ENCODE peak calls at places on chromosomes 2 and 18, in ten cellular contexts. One of them, this sample, is unnamed.

GRCh38 chr2:178263159-178263860 is 69.0 kb downstream of the OSBPL6 start:
- DNase-seq in astrocyte of the spinal cord: no peak
- DNase-seq in astrocyte of the cerebellum: no peak
- DNase-seq in AG09309: no peak
- DNase-seq in heart right ventricle: no peak
- DNase-seq in AG10803: no peak
- DNase-seq in AG04450: no peak
- DNase-seq in pancreas: no peak
- DNase-seq in GM12865: peak; percentile 57
- DNase-seq in OCI-LY7: no peak
- DNase-seq in this sample: no peak

GRCh38 chr2:160465406-160465805 is 28.2 kb downstream of the RBMS1 start:
- DNase-seq in astrocyte of the spinal cord: no peak
- DNase-seq in astrocyte of the cerebellum: no peak
- DNase-seq in AG09309: no peak
- DNase-seq in heart right ventricle: no peak
- DNase-seq in AG10803: no peak
- DNase-seq in AG04450: no peak
- DNase-seq in pancreas: no peak
- DNase-seq in GM12865: no peak
- DNase-seq in OCI-LY7: no peak
- DNase-seq in this sample: no peak

GRCh38 chr18:5941869-5942268 is 46.5 kb upstream of the TMEM200C start:
- DNase-seq in astrocyte of the spinal cord: no peak
- DNase-seq in astrocyte of the cerebellum: no peak
- DNase-seq in AG09309: no peak
- DNase-seq in heart right ventricle: no peak
- DNase-seq in AG10803: no peak
- DNase-seq in AG04450: no peak
- DNase-seq in pancreas: no peak
- DNase-seq in GM12865: no peak
- DNase-seq in OCI-LY7: no peak
- DNase-seq in this sample: no peak

GRCh38 chr2:207765960-207766582 is 3.6 kb downstream of the FZD5 start:
- DNase-seq in astrocyte of the spinal cord: no peak
- DNase-seq in astrocyte of the cerebellum: no peak
- DNase-seq in AG09309: no peak
- DNase-seq in heart right ventricle: no peak
- DNase-seq in AG10803: no peak
- DNase-seq in AG04450: no peak
- DNase-seq in pancreas: no peak
- DNase-seq in GM12865: no peak
- DNase-seq in OCI-LY7: no peak
- DNase-seq in this sample: no peak

GRCh38 chr2:125543968-125544514 is 1111.9 kb upstream of the GYPC start:
- DNase-seq in astrocyte of the spinal cord: no peak
- DNase-seq in astrocyte of the cerebellum: no peak
- DNase-seq in AG09309: no peak
- DNase-seq in heart right ventricle: no peak
- DNase-seq in AG10803: no peak
- DNase-seq in AG04450: no peak
- DNase-seq in pancreas: no peak
- DNase-seq in GM12865: no peak
- DNase-seq in OCI-LY7: no peak
- DNase-seq in this sample: no peak

GRCh38 chr2:56450772-56451171 is 267.0 kb downstream of the CCDC85A start:
- DNase-seq in astrocyte of the spinal cord: no peak
- DNase-seq in astrocyte of the cerebellum: no peak
- DNase-seq in AG09309: no peak
- DNase-seq in heart right ventricle: no peak
- DNase-seq in AG10803: no peak
- DNase-seq in AG04450: no peak
- DNase-seq in pancreas: no peak
- DNase-seq in GM12865: no peak
- DNase-seq in OCI-LY7: no peak
- DNase-seq in this sample: no peak

GRCh38 chr18:41645600-41646360 is 309.3 kb upstream of the PIK3C3 start:
- DNase-seq in astrocyte of the spinal cord: no peak
- DNase-seq in astrocyte of the cerebellum: no peak
- DNase-seq in AG09309: no peak
- DNase-seq in heart right ventricle: no peak
- DNase-seq in AG10803: no peak
- DNase-seq in AG04450: no peak
- DNase-seq in pancreas: no peak
- DNase-seq in GM12865: no peak
- DNase-seq in OCI-LY7: no peak
- DNase-seq in this sample: no peak

GRCh38 chr2:180048256-180048655 is 41.2 kb upstream of the CWC22 start:
- DNase-seq in astrocyte of the spinal cord: peak; percentile 49
- DNase-seq in astrocyte of the cerebellum: no peak
- DNase-seq in AG09309: no peak
- DNase-seq in heart right ventricle: no peak
- DNase-seq in AG10803: no peak
- DNase-seq in AG04450: no peak
- DNase-seq in pancreas: no peak
- DNase-seq in GM12865: no peak
- DNase-seq in OCI-LY7: no peak
- DNase-seq in this sample: no peak

GRCh38 chr2:113281920-113282746 is 3.4 kb upstream of the PAX8 start:
- DNase-seq in astrocyte of the spinal cord: peak; percentile 76
- DNase-seq in astrocyte of the cerebellum: peak; percentile 92
- DNase-seq in AG09309: no peak
- DNase-seq in heart right ventricle: no peak
- DNase-seq in AG10803: peak; percentile 49
- DNase-seq in AG04450: no peak
- DNase-seq in pancreas: no peak
- DNase-seq in GM12865: no peak
- DNase-seq in OCI-LY7: no peak
- DNase-seq in this sample: no peak

GRCh38 chr2:111665011-111665410 is 219.0 kb downstream of the ANAPC1 start:
- DNase-seq in astrocyte of the spinal cord: no peak
- DNase-seq in astrocyte of the cerebellum: no peak
- DNase-seq in AG09309: no peak
- DNase-seq in heart right ventricle: no peak
- DNase-seq in AG10803: no peak
- DNase-seq in AG04450: no peak
- DNase-seq in pancreas: no peak
- DNase-seq in GM12865: no peak
- DNase-seq in OCI-LY7: no peak
- DNase-seq in this sample: no peak

GRCh38 chr2:111662771-111663470 is 221.1 kb downstream of the ANAPC1 start:
- DNase-seq in astrocyte of the spinal cord: peak; percentile 54
- DNase-seq in astrocyte of the cerebellum: no peak
- DNase-seq in AG09309: no peak
- DNase-seq in heart right ventricle: no peak
- DNase-seq in AG10803: no peak
- DNase-seq in AG04450: no peak
- DNase-seq in pancreas: no peak
- DNase-seq in GM12865: peak; percentile 73
- DNase-seq in OCI-LY7: no peak
- DNase-seq in this sample: no peak

GRCh38 chr2:111664451-111664850 is 219.5 kb downstream of the ANAPC1 start:
- DNase-seq in astrocyte of the spinal cord: no peak
- DNase-seq in astrocyte of the cerebellum: no peak
- DNase-seq in AG09309: no peak
- DNase-seq in heart right ventricle: no peak
- DNase-seq in AG10803: no peak
- DNase-seq in AG04450: no peak
- DNase-seq in pancreas: no peak
- DNase-seq in GM12865: no peak
- DNase-seq in OCI-LY7: no peak
- DNase-seq in this sample: no peak

GRCh38 chr2:111662039-111662740 is 221.8 kb downstream of the ANAPC1 start:
- DNase-seq in astrocyte of the spinal cord: peak; percentile 61
- DNase-seq in astrocyte of the cerebellum: no peak
- DNase-seq in AG09309: peak; percentile 29
- DNase-seq in heart right ventricle: no peak
- DNase-seq in AG10803: peak; percentile 80
- DNase-seq in AG04450: no peak
- DNase-seq in pancreas: no peak
- DNase-seq in GM12865: no peak
- DNase-seq in OCI-LY7: no peak
- DNase-seq in this sample: no peak

DNA sequence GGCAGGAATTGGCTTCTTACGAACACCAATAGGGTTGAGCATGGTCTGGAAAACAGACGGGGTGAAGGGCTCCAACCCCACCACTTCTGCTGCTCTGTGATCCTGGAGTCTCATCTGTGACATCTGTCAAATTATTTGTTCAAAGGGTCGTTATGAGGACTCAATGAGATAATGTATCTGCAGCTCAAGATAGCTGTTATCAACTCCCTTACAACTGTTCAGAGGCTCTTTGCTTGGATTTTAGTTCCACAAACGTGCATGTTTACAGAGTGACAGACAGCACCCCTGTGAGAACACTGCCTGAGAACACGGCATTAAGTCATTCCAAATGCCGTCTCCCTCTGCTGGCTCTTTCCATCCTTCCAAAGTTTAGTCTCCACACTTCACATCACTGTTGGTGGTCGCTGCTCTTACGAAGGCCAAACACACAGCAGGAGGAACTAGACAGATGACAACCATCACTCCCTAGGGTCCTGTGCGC is 220.5 kb downstream of the ANAPC1 start:
- DNase-seq in astrocyte of the spinal cord: peak; percentile 39
- DNase-seq in astrocyte of the cerebellum: no peak
- DNase-seq in AG09309: no peak
- DNase-seq in heart right ventricle: no peak
- DNase-seq in AG10803: peak; percentile 48
- DNase-seq in AG04450: no peak
- DNase-seq in pancreas: no peak
- DNase-seq in GM12865: no peak
- DNase-seq in OCI-LY7: no peak
- DNase-seq in this sample: no peak
- TF ChIP-seq CTCF in astrocyte of the spinal cord: peak; percentile 32
- TF ChIP-seq CTCF in astrocyte of the cerebellum: peak; percentile 23
- TF ChIP-seq CTCF in AG09309: peak; percentile 7
- TF ChIP-seq CTCF in heart right ventricle: peak; percentile 10
- TF ChIP-seq CTCF in AG10803: peak; percentile 53
- TF ChIP-seq CTCF in AG04450: peak; percentile 51
- TF ChIP-seq CTCF in pancreas: no peak
- TF ChIP-seq CTCF in GM12865: no peak
- TF ChIP-seq CTCF in OCI-LY7: no peak
- TF ChIP-seq CTCF in this sample: no peak

GRCh38 chr2:69620870-69621269 is 22.7 kb downstream of the AAK1 start:
- DNase-seq in astrocyte of the spinal cord: no peak
- DNase-seq in astrocyte of the cerebellum: no peak
- DNase-seq in AG09309: no peak
- DNase-seq in heart right ventricle: no peak
- DNase-seq in AG10803: no peak
- DNase-seq in AG04450: no peak
- DNase-seq in pancreas: no peak
- DNase-seq in GM12865: no peak
- DNase-seq in OCI-LY7: no peak
- DNase-seq in this sample: no peak
- TF ChIP-seq CTCF in astrocyte of the spinal cord: no peak
- TF ChIP-seq CTCF in astrocyte of the cerebellum: no peak
- TF ChIP-seq CTCF in AG09309: no peak
- TF ChIP-seq CTCF in heart right ventricle: no peak
- TF ChIP-seq CTCF in AG10803: no peak
- TF ChIP-seq CTCF in AG04450: no peak
- TF ChIP-seq CTCF in pancreas: no peak
- TF ChIP-seq CTCF in GM12865: no peak
- TF ChIP-seq CTCF in OCI-LY7: no peak
- TF ChIP-seq CTCF in this sample: no peak

GRCh38 chr2:85536479-85536878 is 2.5 kb upstream of the MAT2A start:
- DNase-seq in astrocyte of the spinal cord: peak; percentile 75
- DNase-seq in astrocyte of the cerebellum: no peak
- DNase-seq in AG09309: peak; percentile 67
- DNase-seq in heart right ventricle: no peak
- DNase-seq in AG10803: peak; percentile 71
- DNase-seq in AG04450: no peak
- DNase-seq in pancreas: no peak
- DNase-seq in GM12865: no peak
- DNase-seq in OCI-LY7: no peak
- DNase-seq in this sample: no peak

GRCh38 chr2:85540131-85540587 is 1.2 kb downstream of the MAT2A start:
- DNase-seq in astrocyte of the spinal cord: no peak
- DNase-seq in astrocyte of the cerebellum: no peak
- DNase-seq in AG09309: no peak
- DNase-seq in heart right ventricle: no peak
- DNase-seq in AG10803: peak; percentile 30
- DNase-seq in AG04450: no peak
- DNase-seq in pancreas: no peak
- DNase-seq in GM12865: no peak
- DNase-seq in OCI-LY7: no peak
- DNase-seq in this sample: no peak

GRCh38 chr2:85539361-85540130 is 578 bp downstream of the MAT2A start:
- DNase-seq in astrocyte of the spinal cord: peak; percentile 73
- DNase-seq in astrocyte of the cerebellum: no peak
- DNase-seq in AG09309: no peak
- DNase-seq in heart right ventricle: peak; percentile 81
- DNase-seq in AG10803: peak; percentile 63
- DNase-seq in AG04450: no peak
- DNase-seq in pancreas: peak; percentile 83
- DNase-seq in GM12865: peak; percentile 84
- DNase-seq in OCI-LY7: peak; percentile 75
- DNase-seq in this sample: peak; percentile 61

GRCh38 chr2:85537600-85538506 is 1.1 kb upstream of the MAT2A start:
- DNase-seq in astrocyte of the spinal cord: no peak
- DNase-seq in astrocyte of the cerebellum: no peak
- DNase-seq in AG09309: no peak
- DNase-seq in heart right ventricle: peak; percentile 57
- DNase-seq in AG10803: peak; percentile 36
- DNase-seq in AG04450: no peak
- DNase-seq in pancreas: peak; percentile 76
- DNase-seq in GM12865: peak; percentile 66
- DNase-seq in OCI-LY7: peak; percentile 67
- DNase-seq in this sample: peak; percentile 45

GRCh38 chr2:85538507-85539360 is at the start of gene MAT2A:
- DNase-seq in astrocyte of the spinal cord: peak; percentile 95
- DNase-seq in astrocyte of the cerebellum: peak; percentile 81
- DNase-seq in AG09309: peak; percentile 67
- DNase-seq in heart right ventricle: peak; percentile 96
- DNase-seq in AG10803: peak; percentile 91
- DNase-seq in AG04450: peak; percentile 80
- DNase-seq in pancreas: peak; percentile 98
- DNase-seq in GM12865: peak; percentile 96
- DNase-seq in OCI-LY7: peak; percentile 95
- DNase-seq in this sample: peak; percentile 99
- TF ChIP-seq CTCF in astrocyte of the spinal cord: peak; percentile 80
- TF ChIP-seq CTCF in astrocyte of the cerebellum: peak; percentile 75
- TF ChIP-seq CTCF in AG09309: peak; percentile 75
- TF ChIP-seq CTCF in heart right ventricle: peak; percentile 80
- TF ChIP-seq CTCF in AG10803: peak; percentile 65
- TF ChIP-seq CTCF in AG04450: peak; percentile 80
- TF ChIP-seq CTCF in pancreas: peak; percentile 76
- TF ChIP-seq CTCF in GM12865: peak; percentile 73
- TF ChIP-seq CTCF in OCI-LY7: peak; percentile 78
- TF ChIP-seq CTCF in this sample: peak; percentile 81

DNA sequence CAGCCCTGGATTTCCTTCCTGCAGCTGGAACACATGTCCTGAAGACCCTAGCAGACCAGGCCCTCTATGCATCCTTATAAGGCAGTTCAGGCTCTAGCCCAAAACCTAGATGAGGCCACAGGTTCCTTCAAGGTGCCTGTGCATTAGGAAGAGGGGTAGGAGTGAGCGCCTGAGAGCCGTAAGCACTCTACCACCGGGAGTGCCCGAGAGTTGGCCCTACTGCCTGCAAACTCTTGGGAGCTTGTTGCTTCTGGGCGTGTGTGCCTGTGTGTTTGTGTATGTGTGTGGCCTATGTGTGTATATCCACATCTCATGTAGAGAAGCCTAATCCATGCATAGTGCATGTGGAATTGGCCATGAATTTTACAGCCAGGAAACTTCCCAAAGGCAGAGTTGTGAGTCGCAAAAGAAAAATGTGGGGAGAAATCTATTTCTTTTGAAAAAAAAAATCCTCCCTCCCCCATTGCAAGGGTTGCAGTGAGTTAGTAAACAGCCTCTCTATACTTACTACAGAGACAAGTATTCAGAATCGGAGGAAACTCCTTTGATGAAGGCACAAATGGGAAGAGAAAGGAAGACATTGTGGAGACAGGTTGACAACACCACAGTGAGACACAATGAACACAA is 96.8 kb downstream of the ADD2 start:
- DNase-seq in astrocyte of the spinal cord: peak; percentile 13
- DNase-seq in astrocyte of the cerebellum: no peak
- DNase-seq in AG09309: no peak
- DNase-seq in heart right ventricle: no peak
- DNase-seq in AG10803: peak; percentile 39
- DNase-seq in AG04450: no peak
- DNase-seq in pancreas: no peak
- DNase-seq in GM12865: no peak
- DNase-seq in OCI-LY7: no peak
- DNase-seq in this sample: no peak
- TF ChIP-seq CTCF in astrocyte of the spinal cord: no peak
- TF ChIP-seq CTCF in astrocyte of the cerebellum: no peak
- TF ChIP-seq CTCF in AG09309: no peak
- TF ChIP-seq CTCF in heart right ventricle: no peak
- TF ChIP-seq CTCF in AG10803: no peak
- TF ChIP-seq CTCF in AG04450: no peak
- TF ChIP-seq CTCF in pancreas: no peak
- TF ChIP-seq CTCF in GM12865: no peak
- TF ChIP-seq CTCF in OCI-LY7: no peak
- TF ChIP-seq CTCF in this sample: no peak